ENCODE peak calls at places on chromosomes 1 and 21, in eight cellular contexts. One of them, this sample, is unnamed.

GRCh38 chr1:12778061-12778460 is 4.5 kb downstream of the PRAMEF12 start:
- DNase-seq in hepatocyte: no peak
- DNase-seq in thyroid gland: no peak
- DNase-seq in A549: no peak
- DNase-seq in heart right ventricle: no peak
- DNase-seq in thoracic aorta: no peak
- DNase-seq in breast epithelium: no peak
- DNase-seq in transverse colon: no peak
- DNase-seq in this sample: no peak

GRCh38 chr1:172745014-172745413 is 86.1 kb downstream of the FASLG start:
- DNase-seq in breast epithelium: no peak
- DNase-seq in thoracic aorta: no peak
- DNase-seq in hepatocyte: peak
- DNase-seq in heart right ventricle: peak
- DNase-seq in thyroid gland: no peak
- DNase-seq in transverse colon: peak
- DNase-seq in A549: peak
- DNase-seq in this sample: no peak

GRCh38 chr1:156862602-156863599 is 2.2 kb downstream of the NTRK1 start:
- DNase-seq in hepatocyte: no peak
- DNase-seq in heart right ventricle: no peak
- DNase-seq in breast epithelium: no peak
- DNase-seq in thoracic aorta: no peak
- DNase-seq in thyroid gland: no peak
- DNase-seq in A549: no peak
- DNase-seq in transverse colon: no peak
- DNase-seq in this sample: no peak

GRCh38 chr21:37700641-37701202 is 215.5 kb downstream of the KCNJ6 start:
- DNase-seq in hepatocyte: peak
- DNase-seq in heart right ventricle: peak
- DNase-seq in A549: peak
- DNase-seq in breast epithelium: no peak
- DNase-seq in thoracic aorta: no peak
- DNase-seq in thyroid gland: peak
- DNase-seq in transverse colon: no peak
- DNase-seq in this sample: no peak

GRCh38 chr1:178151831-178152230 is 57.9 kb downstream of the RASAL2 start:
- DNase-seq in heart right ventricle: no peak
- DNase-seq in hepatocyte: no peak
- DNase-seq in A549: no peak
- DNase-seq in transverse colon: no peak
- DNase-seq in breast epithelium: no peak
- DNase-seq in thyroid gland: no peak
- DNase-seq in thoracic aorta: no peak
- DNase-seq in this sample: no peak

GRCh38 chr1:211738709-211739301 is 63.4 kb upstream of the NEK2 start:
- DNase-seq in heart right ventricle: no peak
- DNase-seq in breast epithelium: no peak
- DNase-seq in A549: no peak
- DNase-seq in thyroid gland: peak
- DNase-seq in hepatocyte: no peak
- DNase-seq in thoracic aorta: no peak
- DNase-seq in transverse colon: no peak
- DNase-seq in this sample: no peak

GRCh38 chr1:116825735-116826438 is 71.7 kb downstream of the CD2 start:
- DNase-seq in thyroid gland: no peak
- DNase-seq in transverse colon: peak
- DNase-seq in breast epithelium: no peak
- DNase-seq in A549: no peak
- DNase-seq in heart right ventricle: no peak
- DNase-seq in hepatocyte: peak
- DNase-seq in thoracic aorta: no peak
- DNase-seq in this sample: no peak

GRCh38 chr1:36769886-36770830 is 264.2 kb downstream of the GRIK3 start:
- DNase-seq in transverse colon: no peak
- DNase-seq in thyroid gland: no peak
- DNase-seq in breast epithelium: peak
- DNase-seq in thoracic aorta: no peak
- DNase-seq in hepatocyte: no peak
- DNase-seq in heart right ventricle: no peak
- DNase-seq in A549: no peak
- DNase-seq in this sample: no peak

GRCh38 chr1:201989354-201990128 is 7.1 kb downstream of the RNPEP start:
- DNase-seq in A549: no peak
- DNase-seq in hepatocyte: no peak
- DNase-seq in transverse colon: no peak
- DNase-seq in thyroid gland: no peak
- DNase-seq in thoracic aorta: no peak
- DNase-seq in heart right ventricle: no peak
- DNase-seq in breast epithelium: no peak
- DNase-seq in this sample: peak

GRCh38 chr1:21312407-21312992 is 22.2 kb upstream of the ECE1 start:
- DNase-seq in transverse colon: no peak
- DNase-seq in thoracic aorta: no peak
- DNase-seq in hepatocyte: no peak
- DNase-seq in A549: no peak
- DNase-seq in heart right ventricle: no peak
- DNase-seq in thyroid gland: no peak
- DNase-seq in breast epithelium: no peak
- DNase-seq in this sample: no peak

GRCh38 chr1:21313146-21313885 is 23.1 kb upstream of the ECE1 start:
- DNase-seq in A549: no peak
- DNase-seq in breast epithelium: no peak
- DNase-seq in hepatocyte: no peak
- DNase-seq in thyroid gland: no peak
- DNase-seq in heart right ventricle: no peak
- DNase-seq in thoracic aorta: no peak
- DNase-seq in transverse colon: no peak
- DNase-seq in this sample: no peak

GRCh38 chr1:21308330-21308729 is 18.1 kb upstream of the ECE1 start:
- DNase-seq in hepatocyte: no peak
- DNase-seq in breast epithelium: no peak
- DNase-seq in thoracic aorta: no peak
- DNase-seq in heart right ventricle: no peak
- DNase-seq in thyroid gland: no peak
- DNase-seq in transverse colon: no peak
- DNase-seq in A549: no peak
- DNase-seq in this sample: no peak

GRCh38 chr1:21308847-21309652 is 18.8 kb upstream of the ECE1 start:
- DNase-seq in transverse colon: peak
- DNase-seq in hepatocyte: no peak
- DNase-seq in heart right ventricle: no peak
- DNase-seq in breast epithelium: no peak
- DNase-seq in thoracic aorta: no peak
- DNase-seq in thyroid gland: peak
- DNase-seq in A549: no peak
- DNase-seq in this sample: no peak

DNA sequence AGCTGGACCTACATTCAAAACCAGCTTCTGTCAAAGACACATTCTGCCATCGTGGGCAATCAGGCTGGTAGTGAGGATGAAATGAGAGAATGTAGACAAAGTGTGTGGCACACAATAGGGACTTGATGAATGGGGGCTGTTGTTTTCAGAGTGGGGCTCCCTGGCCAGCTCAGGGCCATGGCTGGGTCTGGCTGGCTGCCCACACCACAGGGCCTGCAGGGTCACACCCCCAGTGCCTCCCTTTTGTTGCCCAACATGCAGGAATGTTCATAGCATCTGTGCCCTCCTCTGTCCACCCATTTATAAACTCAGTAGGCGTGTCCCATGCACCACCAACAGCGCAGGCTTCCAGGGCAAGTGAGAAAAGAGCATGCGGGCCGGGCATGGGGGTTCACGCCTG is 20.8 kb upstream of the ECE1 start:
- DNase-seq in thoracic aorta: no peak
- DNase-seq in A549: no peak
- DNase-seq in hepatocyte: no peak
- DNase-seq in transverse colon: no peak
- DNase-seq in thyroid gland: no peak
- DNase-seq in breast epithelium: no peak
- DNase-seq in heart right ventricle: no peak
- DNase-seq in this sample: no peak
- H3K27ac ChIP-seq in thoracic aorta: peak
- H3K27ac ChIP-seq in A549: peak
- H3K27ac ChIP-seq in hepatocyte: peak
- H3K27ac ChIP-seq in transverse colon: peak
- H3K27ac ChIP-seq in thyroid gland: no peak
- H3K27ac ChIP-seq in breast epithelium: peak
- H3K27ac ChIP-seq in heart right ventricle: no peak
- H3K27ac ChIP-seq in this sample: no peak

GRCh38 chr1:48878191-48878940 is 101.7 kb upstream of the BEND5 start:
- DNase-seq in thyroid gland: no peak
- DNase-seq in heart right ventricle: no peak
- DNase-seq in breast epithelium: no peak
- DNase-seq in transverse colon: no peak
- DNase-seq in A549: peak
- DNase-seq in hepatocyte: peak
- DNase-seq in thoracic aorta: no peak
- DNase-seq in this sample: no peak

GRCh38 chr1:48870596-48870995 is 93.9 kb upstream of the BEND5 start:
- DNase-seq in heart right ventricle: no peak
- DNase-seq in A549: no peak
- DNase-seq in breast epithelium: no peak
- DNase-seq in thyroid gland: peak
- DNase-seq in thoracic aorta: no peak
- DNase-seq in transverse colon: no peak
- DNase-seq in hepatocyte: peak
- DNase-seq in this sample: no peak

GRCh38 chr1:48873944-48874343 is 97.3 kb upstream of the BEND5 start:
- DNase-seq in hepatocyte: no peak
- DNase-seq in breast epithelium: no peak
- DNase-seq in thoracic aorta: no peak
- DNase-seq in transverse colon: no peak
- DNase-seq in heart right ventricle: no peak
- DNase-seq in A549: no peak
- DNase-seq in thyroid gland: no peak
- DNase-seq in this sample: no peak

GRCh38 chr1:48875736-48876135 is 99.0 kb upstream of the BEND5 start:
- DNase-seq in hepatocyte: no peak
- DNase-seq in transverse colon: no peak
- DNase-seq in heart right ventricle: no peak
- DNase-seq in thyroid gland: no peak
- DNase-seq in thoracic aorta: no peak
- DNase-seq in breast epithelium: no peak
- DNase-seq in A549: no peak
- DNase-seq in this sample: no peak

GRCh38 chr1:48876221-48876785 is 99.6 kb upstream of the BEND5 start:
- DNase-seq in hepatocyte: peak
- DNase-seq in thyroid gland: no peak
- DNase-seq in A549: no peak
- DNase-seq in transverse colon: no peak
- DNase-seq in breast epithelium: no peak
- DNase-seq in thoracic aorta: no peak
- DNase-seq in heart right ventricle: no peak
- DNase-seq in this sample: no peak
- TF ChIP-seq CTCF in hepatocyte: no peak
- TF ChIP-seq CTCF in thyroid gland: no peak
- TF ChIP-seq CTCF in A549: no peak
- TF ChIP-seq CTCF in transverse colon: no peak
- TF ChIP-seq CTCF in breast epithelium: no peak
- TF ChIP-seq CTCF in thoracic aorta: no peak
- TF ChIP-seq CTCF in heart right ventricle: no peak
- TF ChIP-seq CTCF in this sample: no peak

DNA sequence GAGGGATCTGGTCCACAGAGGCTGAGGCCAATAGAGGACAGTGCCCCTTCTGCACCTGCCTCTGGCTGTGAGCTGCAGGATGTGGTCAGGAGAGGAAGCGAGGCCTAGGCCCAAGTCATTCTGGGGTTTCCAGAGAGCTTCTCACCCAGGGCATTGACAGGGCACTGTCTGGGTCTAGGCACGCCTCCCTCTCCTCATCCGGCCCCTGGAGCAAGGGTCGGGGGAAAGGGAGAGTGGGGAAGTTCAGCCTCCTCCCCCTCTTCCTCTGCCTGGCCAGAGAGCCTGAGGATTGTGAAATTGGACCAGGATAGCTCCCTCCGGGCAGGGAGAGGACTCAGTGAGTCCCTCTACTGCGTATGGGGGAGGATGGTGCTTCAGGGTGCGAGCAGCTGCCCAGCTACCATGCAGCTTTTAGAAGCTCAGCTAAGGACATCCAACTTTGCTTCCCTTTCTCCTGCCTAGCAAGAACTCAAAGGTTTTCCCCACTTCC is 6.3 kb upstream of the INAVA start:
- DNase-seq in transverse colon: peak
- DNase-seq in hepatocyte: peak
- DNase-seq in thyroid gland: no peak
- DNase-seq in thoracic aorta: no peak
- DNase-seq in breast epithelium: no peak
- DNase-seq in A549: no peak
- DNase-seq in heart right ventricle: no peak
- DNase-seq in this sample: no peak
- H3K27ac ChIP-seq in transverse colon: no peak
- H3K27ac ChIP-seq in hepatocyte: no peak
- H3K27ac ChIP-seq in thyroid gland: no peak
- H3K27ac ChIP-seq in thoracic aorta: no peak
- H3K27ac ChIP-seq in breast epithelium: no peak
- H3K27ac ChIP-seq in A549: peak
- H3K27ac ChIP-seq in heart right ventricle: no peak
- H3K27ac ChIP-seq in this sample: no peak

GRCh38 chr1:29332204-29332603 is 95.9 kb downstream of the PTPRU start:
- DNase-seq in hepatocyte: peak
- DNase-seq in thyroid gland: no peak
- DNase-seq in thoracic aorta: no peak
- DNase-seq in breast epithelium: no peak
- DNase-seq in transverse colon: peak
- DNase-seq in heart right ventricle: no peak
- DNase-seq in A549: no peak
- DNase-seq in this sample: no peak
- TF ChIP-seq CTCF in hepatocyte: peak
- TF ChIP-seq CTCF in thyroid gland: no peak
- TF ChIP-seq CTCF in thoracic aorta: no peak
- TF ChIP-seq CTCF in breast epithelium: no peak
- TF ChIP-seq CTCF in transverse colon: peak
- TF ChIP-seq CTCF in heart right ventricle: no peak
- TF ChIP-seq CTCF in A549: peak
- TF ChIP-seq CTCF in this sample: no peak

This sample was measured in ascending aorta.